ENCODE peak calls at places on chromosome 4, in eight cellular contexts. E is CD8-positive, alpha-beta memory T cell; D is choroid plexus epithelial cell; K is NT2/D1; W is astrocyte of the cerebellum; U is PC-3; C is GM23248; T is left lung. X is an unnamed sample.

GRCh38 chr4:173420324-173420752 is 21.4 kb upstream of the SCRG1 start:
- DNase-seq in C (peak), T (no peak), E (peak), U (peak), K (no peak), W (no peak), D (peak), X (no peak)

GRCh38 chr4:8316251-8316771 is 46.8 kb downstream of the HTRA3 start:
- DNase-seq in K (no peak), D (no peak), E (no peak), W (no peak), T (no peak), C (no peak), U (no peak), X (no peak)

GRCh38 chr4:177016541-177017141 is 223.9 kb upstream of the VEGFC start:
- DNase-seq in K (no peak), D (no peak), C (peak), U (peak), T (no peak), W (no peak), E (no peak), X (peak)

GRCh38 chr4:87304659-87305277 is 17.9 kb downstream of the HSD17B13 start:
- DNase-seq in T (no peak), U (peak), K (no peak), D (peak), E (no peak), C (no peak), W (peak), X (no peak)

GRCh38 chr4:54001558-54002365 is 62.6 kb downstream of the CHIC2 start:
- DNase-seq in W (no peak), K (no peak), D (no peak), U (no peak), C (no peak), T (no peak), E (no peak), X (no peak)

GRCh38 chr4:14254252-14254651 is 626.7 kb upstream of the BOD1L1 start:
- DNase-seq in U (peak), C (peak), D (peak), E (no peak), W (peak), T (peak), K (peak), X (peak)

GRCh38 chr4:186891859-186892486 is 168.3 kb upstream of the FAT1 start:
- DNase-seq in D (no peak), K (no peak), C (no peak), U (no peak), W (no peak), E (no peak), T (no peak), X (no peak)

GRCh38 chr4:84673475-84674230 is 90.7 kb downstream of the CDS1 start:
- DNase-seq in T (no peak), K (no peak), U (peak), C (peak), E (no peak), W (peak), D (peak), X (no peak)

GRCh38 chr4:188145626-188146025 is 6.4 kb downstream of the TRIML1 start:
- DNase-seq in U (no peak), D (no peak), T (no peak), K (no peak), E (no peak), C (no peak), W (no peak), X (no peak)

GRCh38 chr4:173424899-173425805 is 26.2 kb upstream of the SCRG1 start:
- DNase-seq in E (no peak), C (peak), D (peak), T (no peak), W (peak), U (peak), K (no peak), X (peak)

GRCh38 chr4:15547392-15547791 is 77.7 kb downstream of the CC2D2A start:
- DNase-seq in K (no peak), U (no peak), W (no peak), D (no peak), T (no peak), E (peak), C (no peak), X (no peak)

GRCh38 chr4:137343221-137343620 is 189.1 kb downstream of the PCDH18 start:
- DNase-seq in D (peak), T (no peak), K (no peak), U (no peak), W (no peak), E (no peak), C (peak), X (no peak)

GRCh38 chr4:174579421-174579820 is 57.1 kb upstream of the HPGD start:
- DNase-seq in E (no peak), U (no peak), T (no peak), C (no peak), K (no peak), D (peak), W (no peak), X (no peak)

GRCh38 chr4:27123050-27123768 is 262.6 kb downstream of the STIM2 start:
- DNase-seq in K (peak), E (no peak), U (peak), C (no peak), T (no peak), D (no peak), W (peak), X (no peak)
- H3K4me3 ChIP-seq in K (no peak), E (no peak), U (no peak), C (no peak), T (no peak), D (no peak), W (no peak), X (no peak)

DNA sequence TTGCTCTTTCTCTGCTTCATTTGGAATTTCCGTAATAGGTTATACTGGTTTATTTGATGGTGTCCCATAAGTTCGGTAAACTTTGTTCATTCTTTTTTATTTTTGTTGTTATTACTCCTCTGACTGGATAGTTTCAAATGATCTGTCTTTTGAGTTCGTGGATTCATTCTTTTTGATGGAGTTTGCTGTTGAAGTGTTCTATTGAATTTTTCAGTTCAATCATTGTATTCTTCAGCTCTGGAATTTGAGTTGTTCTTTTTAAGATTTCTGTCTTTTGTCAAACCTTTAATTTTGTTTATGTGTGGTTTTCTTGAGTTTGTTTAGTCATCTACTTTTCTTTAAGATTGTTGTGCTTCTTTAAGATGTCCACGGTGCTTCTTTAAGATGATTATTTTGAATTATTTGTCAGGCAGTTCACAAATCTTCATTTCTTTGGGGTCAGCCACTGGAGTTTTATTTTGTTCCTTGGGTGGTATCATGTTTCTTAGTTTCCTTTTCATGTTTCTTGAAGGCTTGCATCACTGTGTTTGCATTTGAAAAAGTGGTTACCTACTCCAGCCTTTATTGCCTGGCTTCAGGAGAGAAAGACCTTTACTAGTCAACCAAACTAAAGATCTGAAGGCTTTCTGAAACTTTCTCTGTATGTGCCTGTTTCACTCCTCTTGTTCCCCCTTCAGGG is 154.8 kb upstream of the ANXA3 start:
- DNase-seq in T (no peak), D (no peak), U (no peak), E (no peak), W (no peak), K (no peak), C (no peak), X (no peak)
- H3K4me3 ChIP-seq in T (no peak), D (no peak), U (no peak), E (no peak), W (no peak), K (no peak), C (no peak), X (no peak)

GRCh38 chr4:118033148-118034060 is 882 bp upstream of the NDST3 start:
- DNase-seq in C (peak), E (no peak), U (peak), T (peak), K (peak), D (peak), W (peak), X (peak)
- H3K4me3 ChIP-seq in C (peak), E (no peak), U (peak), T (peak), K (peak), D (peak), W (peak), X (peak)

DNA sequence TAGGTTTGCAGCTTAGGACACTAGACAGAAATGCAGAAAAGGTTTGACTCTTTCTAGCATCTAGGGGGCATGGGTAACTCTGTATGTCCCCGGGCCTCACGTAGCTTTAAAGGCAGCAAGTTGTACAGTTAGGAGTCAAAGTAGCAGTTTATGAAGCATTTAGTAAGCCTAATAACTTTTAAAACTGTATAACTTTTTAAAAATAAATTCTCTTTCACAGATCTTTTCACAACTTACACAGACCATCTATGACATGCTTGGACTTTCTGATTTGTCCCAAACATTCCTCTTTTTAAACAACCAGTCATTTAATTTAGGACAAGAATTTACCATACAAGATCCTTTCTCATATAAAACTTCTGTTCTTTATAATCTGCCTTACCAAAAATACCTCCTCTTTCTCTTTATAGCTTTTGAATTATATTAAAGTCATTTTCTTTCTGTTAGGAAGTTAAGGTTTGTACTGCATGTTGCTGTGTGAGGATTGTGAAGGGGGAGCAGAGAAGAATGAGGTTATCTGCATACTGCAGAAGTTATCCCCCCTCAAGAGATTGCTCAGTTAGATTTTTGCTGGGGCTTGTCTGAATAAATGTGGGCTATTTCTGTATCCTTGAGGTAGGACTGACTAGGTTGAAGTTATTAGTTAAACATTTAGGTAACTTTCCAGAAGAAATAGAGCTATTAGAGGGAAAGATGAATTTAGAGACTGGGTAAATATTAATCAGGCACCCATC is 94.3 kb downstream of the CPE start:
- DNase-seq in D (no peak), U (peak), E (no peak), C (no peak), K (no peak), T (no peak), W (no peak), X (no peak)
- H3K4me3 ChIP-seq in D (no peak), U (no peak), E (no peak), C (no peak), K (no peak), T (no peak), W (no peak), X (no peak)

DNA sequence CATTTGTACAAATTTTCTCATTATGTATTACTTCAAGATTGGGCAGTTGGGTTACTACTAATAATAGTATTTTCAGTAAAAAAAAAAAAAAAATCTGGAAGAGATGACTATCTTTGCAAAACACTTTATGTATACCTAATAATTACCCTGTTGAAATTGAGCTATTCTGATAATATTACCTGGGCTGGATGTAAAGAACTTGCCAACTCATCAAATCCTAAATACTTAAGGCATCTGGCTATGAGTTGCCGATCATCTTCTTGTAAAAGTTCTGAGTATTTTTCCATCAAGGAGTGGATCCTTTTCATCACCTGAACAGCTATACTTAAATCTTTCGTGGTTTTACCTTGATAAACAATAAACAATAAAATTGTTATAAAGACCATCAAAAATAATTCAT is 42.7 kb downstream of the DDX60 start:
- DNase-seq in C (no peak), D (no peak), W (no peak), E (no peak), K (no peak), U (no peak), T (no peak), X (no peak)
- H3K4me3 ChIP-seq in C (no peak), D (no peak), W (no peak), E (no peak), K (no peak), U (no peak), T (no peak), X (no peak)

GRCh38 chr4:108003964-108004630 is 14.4 kb downstream of the HADH start:
- DNase-seq in C (no peak), K (no peak), U (no peak), D (peak), T (no peak), E (peak), W (no peak), X (no peak)

GRCh38 chr4:108007984-108008383 is 18.3 kb downstream of the HADH start:
- DNase-seq in U (no peak), D (no peak), K (no peak), E (no peak), C (no peak), T (no peak), W (no peak), X (no peak)

GRCh38 chr4:108008721-108009120 is 19.0 kb downstream of the HADH start:
- DNase-seq in K (no peak), C (peak), W (no peak), D (peak), T (no peak), E (no peak), U (peak), X (peak)

GRCh38 chr4:108004646-108005045 is 15.0 kb downstream of the HADH start:
- DNase-seq in C (no peak), D (no peak), E (no peak), U (no peak), K (no peak), W (no peak), T (no peak), X (no peak)

DNA sequence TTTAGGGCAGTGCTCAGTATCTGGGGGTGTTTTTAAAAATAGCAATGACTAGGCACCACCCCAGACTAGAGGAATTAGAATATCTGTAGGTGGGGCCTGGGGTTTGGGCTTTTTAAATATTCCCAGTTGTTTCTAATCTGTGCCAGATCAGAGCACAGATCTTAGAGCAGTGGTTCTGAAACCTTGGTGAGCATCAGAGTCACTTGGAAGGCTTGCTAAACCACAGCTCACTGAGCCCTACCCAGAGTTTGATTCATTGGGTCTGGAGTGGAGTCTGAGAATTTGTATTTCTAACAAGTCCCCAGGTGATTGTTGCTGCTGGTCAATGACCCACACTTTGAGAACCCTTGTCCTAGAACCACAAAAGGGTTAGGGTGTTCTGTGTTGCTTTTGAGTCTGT is 16.7 kb downstream of the HADH start:
- DNase-seq in E (no peak), K (no peak), T (no peak), U (no peak), D (no peak), W (no peak), C (no peak), X (no peak)
- H3K4me3 ChIP-seq in E (no peak), K (no peak), T (no peak), U (no peak), D (no peak), W (no peak), C (no peak), X (no peak)

GRCh38 chr4:1615786-1616573 is 68.1 kb downstream of the FAM53A start:
- DNase-seq in T (peak), K (no peak), W (no peak), E (peak), U (no peak), D (no peak), C (peak), X (no peak)
- H3K4me3 ChIP-seq in T (no peak), K (no peak), W (no peak), E (no peak), U (no peak), D (no peak), C (no peak), X (no peak)

GRCh38 chr4:184731056-184731455 is 2.8 kb downstream of the CENPU start:
- DNase-seq in K (no peak), D (no peak), T (no peak), E (no peak), U (no peak), W (no peak), C (no peak), X (no peak)
- H3K4me3 ChIP-seq in K (no peak), D (no peak), T (no peak), E (no peak), U (no peak), W (no peak), C (no peak), X (no peak)

GRCh38 chr4:104394409-104394813 is 100.3 kb downstream of the CXXC4 start:
- DNase-seq in W (no peak), K (no peak), E (no peak), C (no peak), T (no peak), D (no peak), U (no peak), X (no peak)
- H3K4me3 ChIP-seq in W (no peak), K (no peak), E (no peak), C (no peak), T (no peak), D (no peak), U (no peak), X (no peak)

GRCh38 chr4:122065149-122065548 is 87.0 kb upstream of the BLTP1 start:
- DNase-seq in W (no peak), K (no peak), E (no peak), U (no peak), D (no peak), C (no peak), T (no peak), X (no peak)
- H3K4me3 ChIP-seq in W (no peak), K (no peak), E (no peak), U (no peak), D (no peak), C (no peak), T (no peak), X (no peak)

X was measured in MG63.